ENCODE peak calls at places on chromosomes 11 and 22, in six cellular contexts. P is tibial artery, M is caudate nucleus, J is SJSA1, A is body of pancreas, I is fibroblast of lung. Z is an unnamed sample.

GRCh38 chr22:20213833-20214708 is 54.0 kb downstream of the RTN4R start:
- DNase-seq in P (no peak), M (no peak), I (no peak), A (no peak), J (no peak), Z (no peak)

GRCh38 chr11:109939176-109939810 is 153.9 kb upstream of the ZC3H12C start:
- DNase-seq in P (no peak), J (peak), A (peak), I (peak), M (peak), Z (no peak)

GRCh38 chr22:19505735-19506126 is 18.5 kb downstream of the CLDN5 start:
- DNase-seq in J (no peak), A (no peak), P (peak), I (no peak), M (no peak), Z (no peak)

GRCh38 chr22:44171486-44172076 is 9.1 kb upstream of the PARVG start:
- DNase-seq in J (no peak), P (no peak), A (no peak), I (no peak), M (no peak), Z (no peak)

GRCh38 chr11:93536346-93536871 is 6.8 kb downstream of the SMCO4 start:
- DNase-seq in I (no peak), M (no peak), J (no peak), P (no peak), A (no peak), Z (no peak)

GRCh38 chr22:21984793-21985192 is 2.2 kb upstream of the TOP3B start:
- DNase-seq in P (no peak), J (no peak), A (no peak), I (no peak), M (no peak), Z (no peak)

GRCh38 chr11:68579455-68579854 is 104.9 kb upstream of the GAL start:
- DNase-seq in M (no peak), J (no peak), P (no peak), A (no peak), I (peak), Z (no peak)

GRCh38 chr11:111526501-111526900 is 11.9 kb downstream of the HOATZ start:
- DNase-seq in A (no peak), J (peak), I (peak), M (no peak), P (no peak), Z (no peak)

GRCh38 chr11:110470716-110471115 is 41.0 kb downstream of the FDX1 start:
- DNase-seq in A (no peak), M (no peak), I (peak), J (no peak), P (no peak), Z (no peak)

GRCh38 chr11:94786264-94787126 is 18.3 kb downstream of the AMOTL1 start:
- DNase-seq in A (no peak), M (no peak), I (no peak), P (no peak), J (no peak), Z (no peak)

GRCh38 chr22:27487600-27488450 is 313.7 kb downstream of the MN1 start:
- DNase-seq in A (peak), P (no peak), I (peak), J (peak), M (no peak), Z (no peak)

GRCh38 chr11:15801616-15802015 is 554.7 kb downstream of the SOX6 start:
- DNase-seq in A (no peak), P (no peak), M (no peak), I (peak), J (no peak), Z (no peak)

GRCh38 chr11:127017482-127017881 is 16.9 kb upstream of the KIRREL3 start:
- DNase-seq in I (peak), M (no peak), A (no peak), P (no peak), J (peak), Z (no peak)

GRCh38 chr11:18282626-18283025 is 16.6 kb downstream of the SAA1 start:
- DNase-seq in I (no peak), M (no peak), A (no peak), P (no peak), J (no peak), Z (no peak)

GRCh38 chr22:31577711-31578110 is 81.4 kb downstream of the SFI1 start:
- DNase-seq in J (no peak), P (no peak), A (no peak), M (no peak), I (no peak), Z (no peak)

GRCh38 chr22:24843048-24843447 is 37.0 kb downstream of the SGSM1 start:
- DNase-seq in A (no peak), J (no peak), P (no peak), I (no peak), M (no peak), Z (no peak)

GRCh38 chr11:64207247-64208085 is 945 bp downstream of the FERMT3 start:
- DNase-seq in J (peak), M (no peak), I (peak), A (peak), P (peak), Z (peak)

GRCh38 chr11:11856638-11857037 is 14.9 kb downstream of the USP47 start:
- DNase-seq in M (no peak), I (peak), A (no peak), P (no peak), J (peak), Z (peak)

GRCh38 chr11:65377036-65377435 is 5.4 kb downstream of the SLC25A45 start:
- DNase-seq in M (no peak), I (no peak), A (no peak), J (no peak), P (no peak), Z (no peak)

GRCh38 chr11:117328414-117329010 is 858 bp downstream of the CEP164 start:
- DNase-seq in J (no peak), A (peak), M (no peak), P (no peak), I (peak), Z (no peak)

GRCh38 chr11:65559951-65560537 is 1.9 kb upstream of the LTBP3 start:
- DNase-seq in P (peak), A (peak), J (peak), M (no peak), I (peak), Z (no peak)

GRCh38 chr22:20221421-20222340 is 46.4 kb downstream of the RTN4R start:
- DNase-seq in P (peak), I (no peak), M (no peak), J (no peak), A (peak), Z (no peak)

GRCh38 chr22:22109693-22110466 is 127.3 kb upstream of the TOP3B start:
- DNase-seq in A (no peak), P (no peak), J (no peak), M (no peak), I (no peak), Z (no peak)

GRCh38 chr22:37844904-37845334 is 785 bp upstream of the ANKRD54 start:
- DNase-seq in J (no peak), A (no peak), P (no peak), I (no peak), M (no peak), Z (no peak)

GRCh38 chr11:3022300-3022967 is 30.3 kb upstream of the NAP1L4 start:
- DNase-seq in I (peak), J (no peak), M (no peak), A (no peak), P (no peak), Z (no peak)

GRCh38 chr22:34587357-34588356 is 478.3 kb upstream of the ISX start:
- DNase-seq in I (no peak), P (no peak), J (no peak), A (peak), M (no peak), Z (no peak)

GRCh38 chr11:8747173-8747572 is 64.6 kb downstream of the RPL27A start:
- DNase-seq in I (no peak), M (no peak), A (no peak), P (no peak), J (no peak), Z (no peak)

GRCh38 chr11:2890466-2891241 is 5.1 kb upstream of the CDKN1C start:
- DNase-seq in J (no peak), I (peak), A (peak), P (no peak), M (no peak), Z (no peak)

GRCh38 chr11:117199061-117199915 is at the start of gene TAGLN:
- DNase-seq in A (peak), I (peak), J (peak), M (no peak), P (peak), Z (no peak)

GRCh38 chr11:16120008-16120407 is 236.3 kb downstream of the SOX6 start:
- DNase-seq in J (no peak), I (no peak), M (no peak), P (no peak), A (no peak), Z (no peak)

GRCh38 chr11:8983552-8983951 is 19.3 kb upstream of the TMEM9B start:
- DNase-seq in J (no peak), I (no peak), M (no peak), A (no peak), P (no peak), Z (no peak)

GRCh38 chr11:135069884-135070283 is 657.8 kb upstream of the B3GAT1 start:
- DNase-seq in A (no peak), M (no peak), I (peak), P (no peak), J (no peak), Z (no peak)

GRCh38 chr11:67996622-67997459 is 7.1 kb downstream of the UNC93B1 start:
- DNase-seq in P (no peak), A (peak), I (peak), J (no peak), M (no peak), Z (no peak)

GRCh38 chr11:120432056-120433018 is 79.2 kb upstream of the GRIK4 start:
- DNase-seq in M (no peak), A (no peak), P (no peak), I (peak), J (peak), Z (no peak)
- H3K27ac ChIP-seq in M (no peak), A (peak), P (peak), I (peak), J (peak), Z (no peak)

DNA sequence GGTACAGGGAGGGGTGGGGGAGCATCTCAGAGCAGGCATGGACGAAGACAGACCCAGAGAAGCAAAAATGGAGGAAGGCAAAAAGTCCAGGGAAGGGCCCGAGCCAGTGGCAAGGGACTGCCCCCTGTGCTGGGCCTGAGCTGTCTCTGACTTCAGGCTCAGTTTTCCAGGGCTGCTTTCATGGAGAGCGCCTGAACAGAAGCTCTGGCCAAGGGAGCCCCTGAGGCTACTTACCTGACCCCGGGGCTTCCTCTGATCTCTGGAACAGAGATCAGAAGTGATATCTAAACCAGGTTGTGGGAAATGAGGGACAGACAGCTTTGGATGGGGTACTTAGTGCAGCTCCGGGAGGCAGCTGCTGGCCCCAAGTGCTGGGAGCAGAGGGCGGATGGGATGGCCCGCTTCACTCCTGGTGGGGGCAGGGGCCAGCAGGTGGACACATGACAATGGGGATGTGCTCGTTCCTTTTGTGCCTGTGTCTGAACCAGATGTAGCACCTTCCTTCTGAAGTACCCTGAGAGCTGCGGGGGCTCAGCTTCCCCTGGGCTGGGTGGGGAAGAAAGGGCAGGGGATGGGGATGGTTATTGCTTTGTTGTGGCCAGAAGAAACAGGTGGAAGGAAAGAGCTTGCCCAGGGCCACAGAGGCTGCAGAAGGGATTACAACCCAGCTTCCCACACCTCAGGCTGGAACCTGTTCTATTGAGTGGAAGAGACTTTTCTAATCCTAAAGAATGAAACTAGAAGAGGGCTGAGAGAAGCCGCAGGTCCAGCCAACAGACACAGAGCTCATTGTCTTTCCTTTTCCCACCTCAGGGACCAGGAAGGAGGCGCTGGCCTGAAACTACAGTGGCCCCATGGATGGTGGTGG is 5.7 kb downstream of the LRRC10B start:
- DNase-seq in A (no peak), P (no peak), J (no peak), M (no peak), I (no peak), Z (no peak)
- H3K27ac ChIP-seq in A (no peak), P (peak), J (no peak), M (no peak), I (no peak), Z (no peak)

GRCh38 chr11:122802876-122803275 is 35.4 kb upstream of the CRTAM start:
- DNase-seq in M (no peak), J (no peak), P (no peak), A (no peak), I (no peak), Z (no peak)

GRCh38 chr11:122804796-122805195 is 33.5 kb upstream of the CRTAM start:
- DNase-seq in J (no peak), P (no peak), A (no peak), I (no peak), M (no peak), Z (no peak)

GRCh38 chr11:122804161-122804560 is 34.1 kb upstream of the CRTAM start:
- DNase-seq in J (no peak), I (peak), A (no peak), M (no peak), P (no peak), Z (no peak)

GRCh38 chr11:122803716-122804115 is 34.6 kb upstream of the CRTAM start:
- DNase-seq in A (no peak), I (no peak), J (no peak), M (no peak), P (no peak), Z (no peak)

DNA sequence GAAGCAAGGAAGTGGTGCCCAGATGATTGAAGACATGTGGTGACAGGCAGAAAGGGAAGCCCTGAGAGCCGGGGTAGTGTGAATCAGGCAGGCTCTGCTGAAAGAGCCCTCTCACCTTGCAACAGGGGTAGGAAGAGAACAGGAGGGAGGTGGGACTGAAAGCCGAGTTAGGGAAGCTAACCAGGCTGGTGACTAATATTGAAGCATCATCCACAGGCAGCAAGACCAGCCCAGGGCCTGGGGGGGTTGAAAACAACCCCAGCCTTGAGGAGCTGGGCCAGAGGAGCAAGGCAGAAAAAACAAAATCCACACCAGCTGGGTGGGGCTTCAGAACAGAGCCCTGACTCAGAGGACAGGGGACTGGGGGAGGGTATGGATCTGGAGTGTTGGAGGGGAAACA is 35.0 kb upstream of the CRTAM start:
- DNase-seq in J (no peak), P (no peak), M (no peak), I (peak), A (no peak), Z (no peak)
- H3K27ac ChIP-seq in J (no peak), P (no peak), M (no peak), I (peak), A (no peak), Z (no peak)

GRCh38 chr11:91220476-91221202 is 997.8 kb upstream of the CHORDC1 start:
- DNase-seq in M (no peak), J (no peak), P (no peak), A (no peak), I (peak), Z (no peak)
- H3K27ac ChIP-seq in M (peak), J (no peak), P (no peak), A (no peak), I (no peak), Z (no peak)

GRCh38 chr11:33694346-33695050 is 6.1 kb downstream of the C11orf91 start:
- DNase-seq in A (no peak), I (no peak), J (no peak), M (no peak), P (no peak), Z (no peak)

GRCh38 chr11:33691051-33691864 is 9.4 kb downstream of the C11orf91 start:
- DNase-seq in A (no peak), M (no peak), P (no peak), J (no peak), I (no peak), Z (no peak)

GRCh38 chr11:33689506-33689905 is 11.1 kb downstream of the C11orf91 start:
- DNase-seq in P (no peak), A (no peak), I (no peak), J (peak), M (no peak), Z (no peak)

GRCh38 chr11:33690290-33691050 is 10.2 kb downstream of the C11orf91 start:
- DNase-seq in M (no peak), A (peak), I (peak), P (peak), J (peak), Z (no peak)

DNA sequence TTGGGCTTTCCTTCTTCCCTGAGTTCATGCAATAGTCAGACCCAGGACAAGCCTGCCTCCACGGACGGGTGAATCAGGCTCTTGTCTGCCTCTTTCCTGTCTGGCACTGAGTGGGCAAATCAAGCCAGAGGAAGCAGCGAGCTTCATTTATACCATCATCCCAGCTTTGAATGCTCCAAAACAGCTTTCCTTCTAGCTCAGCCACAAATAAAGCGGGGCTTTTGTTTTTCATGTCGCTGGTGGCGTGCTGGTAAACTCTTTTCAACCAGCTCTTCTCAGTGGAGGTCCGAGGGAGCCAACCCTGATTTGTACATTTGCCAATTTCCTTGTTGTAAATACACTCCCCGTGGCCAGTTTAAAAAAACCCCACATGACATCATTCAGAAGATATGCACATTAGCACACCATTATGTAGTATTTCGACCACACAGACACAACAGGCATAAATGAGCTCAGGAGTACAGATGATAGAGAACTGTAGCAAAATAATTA is 8.6 kb downstream of the C11orf91 start:
- DNase-seq in I (peak), A (peak), J (peak), P (peak), M (no peak), Z (no peak)
- H3K27ac ChIP-seq in I (peak), A (peak), J (peak), P (peak), M (peak), Z (no peak)

GRCh38 chr11:10400856-10401255 is 54.2 kb upstream of the AMPD3 start:
- DNase-seq in P (no peak), I (peak), M (no peak), J (no peak), A (no peak), Z (no peak)
- H3K27ac ChIP-seq in P (no peak), I (no peak), M (no peak), J (no peak), A (no peak), Z (no peak)

GRCh38 chr11:78048561-78048960 is 15.1 kb upstream of the THRSP start:
- DNase-seq in P (no peak), M (no peak), J (no peak), I (no peak), A (no peak), Z (no peak)

GRCh38 chr11:78046486-78046854 is 17.2 kb upstream of the THRSP start:
- DNase-seq in J (no peak), A (no peak), P (no peak), M (no peak), I (no peak), Z (no peak)

GRCh38 chr11:78049348-78049747 is 14.3 kb upstream of the THRSP start:
- DNase-seq in P (no peak), J (no peak), M (no peak), I (no peak), A (no peak), Z (no peak)

GRCh38 chr11:78054971-78055370 is 8.7 kb upstream of the THRSP start:
- DNase-seq in J (no peak), P (no peak), M (no peak), A (no peak), I (no peak), Z (no peak)

GRCh38 chr11:78050964-78051831 is 12.5 kb upstream of the THRSP start:
- DNase-seq in J (peak), P (no peak), A (no peak), I (peak), M (no peak), Z (no peak)
- H3K27ac ChIP-seq in J (peak), P (no peak), A (no peak), I (peak), M (no peak), Z (no peak)

Z was measured in CD4-positive, CD25-positive, alpha-beta regulatory T cell.